ENCODE peak calls at places on chromosomes 11 and 22, in four cellular contexts. B, K, D and F are unnamed samples.

GRCh38 chr22:32475428-32476010 is 908 bp downstream of the FBXO7 start:
- DNase-seq in B (no peak), D (no peak), K (no peak), F (no peak)

GRCh38 chr11:5624489-5625278 is at the start of gene TRIM34:
- DNase-seq in K (peak), B (peak), D (no peak), F (no peak)

GRCh38 chr22:22786301-22787115 is 101.1 kb upstream of the IGLL5 start:
- DNase-seq in K (no peak), D (no peak), B (no peak), F (no peak)

GRCh38 chr11:67118059-67118766 is 850 bp upstream of the KDM2A start:
- DNase-seq in D (no peak), B (peak), K (peak), F (no peak)

GRCh38 chr11:125341676-125342075 is 154.4 kb downstream of the FEZ1 start:
- DNase-seq in D (no peak), B (no peak), K (no peak), F (no peak)

GRCh38 chr22:44391481-44392445 is 79.0 kb upstream of the SHISAL1 start:
- DNase-seq in B (no peak), K (no peak), D (no peak), F (no peak)

GRCh38 chr11:2549876-2550605 is 105.2 kb downstream of the KCNQ1 start:
- DNase-seq in B (no peak), D (no peak), K (no peak), F (no peak)

GRCh38 chr11:64859542-64860414 is 15.3 kb upstream of the CDC42BPG start:
- DNase-seq in K (peak), B (no peak), D (no peak), F (no peak)

GRCh38 chr11:114162719-114163123 is 103.2 kb downstream of the ZBTB16 start:
- DNase-seq in D (peak), B (no peak), K (no peak), F (peak)

GRCh38 chr11:72274435-72274834 is 30.5 kb upstream of the PHOX2A start:
- DNase-seq in D (no peak), K (no peak), B (no peak), F (no peak)

GRCh38 chr11:1547467-1548098 is 24.5 kb downstream of the DUSP8 start:
- DNase-seq in B (no peak), K (no peak), D (no peak), F (no peak)

GRCh38 chr22:17314472-17314871 is 54.8 kb upstream of the CECR2 start:
- DNase-seq in B (no peak), D (no peak), K (no peak), F (no peak)

GRCh38 chr22:27241430-27242110 is 560.0 kb downstream of the MN1 start:
- DNase-seq in D (no peak), K (no peak), B (no peak), F (no peak)

GRCh38 chr22:48729499-48730171 is 1098.0 kb downstream of the BRD1 start:
- DNase-seq in B (no peak), D (no peak), K (no peak), F (no peak)

GRCh38 chr22:44393066-44393465 is 80.3 kb upstream of the SHISAL1 start:
- DNase-seq in D (no peak), K (no peak), B (no peak), F (no peak)

GRCh38 chr11:109939176-109939810 is 153.9 kb upstream of the ZC3H12C start:
- DNase-seq in D (peak), K (no peak), B (no peak), F (peak)

GRCh38 chr11:64684357-64684756 is 38.6 kb downstream of the NRXN2 start:
- DNase-seq in D (no peak), K (no peak), B (no peak), F (no peak)

GRCh38 chr22:41801886-41802285 is 1.4 kb downstream of the CCDC134 start:
- DNase-seq in B (no peak), K (no peak), D (no peak), F (no peak)

GRCh38 chr22:20156611-20157415 is 6.0 kb upstream of the CCDC188 start:
- DNase-seq in D (no peak), K (peak), B (peak), F (peak)

GRCh38 chr22:46115388-46115678 is 35.0 kb upstream of the PPARA start:
- DNase-seq in K (no peak), B (no peak), D (no peak), F (no peak)

GRCh38 chr11:94731921-94732601 is 36.1 kb upstream of the AMOTL1 start:
- DNase-seq in B (no peak), D (peak), K (no peak), F (no peak)

GRCh38 chr11:35390737-35391682 is 28.3 kb downstream of the SLC1A2 start:
- DNase-seq in B (peak), K (peak), D (no peak), F (no peak)

GRCh38 chr11:65551572-65552398 is 6.4 kb downstream of the LTBP3 start:
- DNase-seq in K (peak), B (no peak), D (no peak), F (no peak)

GRCh38 chr11:44840526-44840925 is 110.2 kb downstream of the TP53I11 start:
- DNase-seq in B (no peak), D (no peak), K (no peak), F (no peak)

GRCh38 chr11:45304992-45305335 is 18.8 kb upstream of the SYT13 start:
- DNase-seq in K (no peak), D (no peak), B (no peak), F (no peak)

GRCh38 chr11:76209671-76209955 is 3.3 kb upstream of the WNT11 start:
- DNase-seq in K (no peak), D (no peak), B (no peak), F (no peak)